ENCODE peak calls at places on chromosome 21, in seven cellular contexts. C is fibroblast of lung, I is SK-N-SH, H is H9, Y is body of pancreas, R is heart right ventricle, E is uterus. S is an unnamed sample. For H3K4me1, the result is how much of the 10 kb centered on the place peaks cover.

GRCh38 chr21:35932232-35932911 is 128.0 kb downstream of the SETD4 start:
- DNase-seq in C (peak), I (no peak), H (no peak), Y (peak), R (peak), E (peak), S (peak)

GRCh38 chr21:29181799-29182470 is 51.5 kb downstream of the MAP3K7CL start:
- DNase-seq in C (peak), I (no peak), H (no peak), Y (no peak), R (no peak), E (no peak), S (no peak)

GRCh38 chr21:25133939-25134338 is 473.3 kb downstream of the MRPL39 start:
- DNase-seq in C (no peak), I (no peak), H (no peak), Y (no peak), R (no peak), E (no peak), S (no peak)

GRCh38 chr21:17931080-17931479 is 111.9 kb upstream of the C21orf91 start:
- DNase-seq in C (no peak), I (peak), H (no peak), Y (no peak), R (no peak), E (no peak), S (no peak)

GRCh38 chr21:33661146-33661545 is 18.8 kb downstream of the ITSN1 start:
- DNase-seq in C (no peak), I (no peak), H (no peak), Y (no peak), R (no peak), E (no peak), S (no peak)

GRCh38 chr21:43917515-43918384 is 52.7 kb downstream of the AGPAT3 start:
- DNase-seq in C (no peak), I (no peak), H (no peak), Y (no peak), R (no peak), E (no peak), S (no peak)

GRCh38 chr21:36330904-36331303 is 10.9 kb downstream of the MORC3 start:
- DNase-seq in C (peak), I (peak), H (no peak), Y (peak), R (peak), E (peak), S (no peak)

GRCh38 chr21:27196651-27197050 is 229.8 kb upstream of the ADAMTS5 start:
- DNase-seq in C (peak), I (no peak), H (no peak), Y (no peak), R (no peak), E (no peak), S (no peak)

GRCh38 chr21:35674895-35675470 is 385.3 kb downstream of the SETD4 start:
- DNase-seq in C (no peak), I (no peak), H (no peak), Y (peak), R (no peak), E (no peak), S (no peak)

GRCh38 chr21:37153193-37153934 is 80.3 kb downstream of the TTC3 start:
- DNase-seq in C (peak), I (no peak), H (no peak), Y (no peak), R (no peak), E (peak), S (no peak)

GRCh38 chr21:27301216-27301615 is 334.3 kb upstream of the ADAMTS5 start:
- DNase-seq in C (peak), I (no peak), H (no peak), Y (no peak), R (no peak), E (no peak), S (no peak)

GRCh38 chr21:32826317-32827167 is 55.0 kb upstream of the PAXBP1 start:
- DNase-seq in C (peak), I (peak), H (peak), Y (peak), R (peak), E (peak), S (no peak)

GRCh38 chr21:28436286-28436932 is 556.3 kb downstream of the LTN1 start:
- DNase-seq in C (peak), I (no peak), H (no peak), Y (no peak), R (no peak), E (peak), S (no peak)

GRCh38 chr21:21828130-21828529 is 829.9 kb downstream of the NCAM2 start:
- DNase-seq in C (no peak), I (no peak), H (no peak), Y (no peak), R (no peak), E (no peak), S (no peak)

GRCh38 chr21:27476696-27477095 is 509.8 kb upstream of the ADAMTS5 start:
- DNase-seq in C (peak), I (peak), H (no peak), Y (no peak), R (no peak), E (no peak), S (no peak)

GRCh38 chr21:31284797-31285397 is 59.2 kb downstream of the TIAM1 start:
- DNase-seq in C (peak), I (no peak), H (no peak), Y (no peak), R (no peak), E (no peak), S (no peak)

GRCh38 chr21:36825683-36826082 is 126.8 kb downstream of the SIM2 start:
- DNase-seq in C (no peak), I (no peak), H (no peak), Y (no peak), R (no peak), E (no peak), S (no peak)

GRCh38 chr21:37225440-37225839 is 41.7 kb downstream of the VPS26C start:
- DNase-seq in C (no peak), I (no peak), H (no peak), Y (no peak), R (no peak), E (no peak), S (no peak)

GRCh38 chr21:32917392-32918135 is 108.2 kb upstream of the OLIG2 start:
- DNase-seq in C (no peak), I (no peak), H (no peak), Y (no peak), R (no peak), E (no peak), S (no peak)

GRCh38 chr21:26715878-26716506 is 129.2 kb downstream of the ADAMTS1 start:
- DNase-seq in C (peak), I (peak), H (peak), Y (peak), R (peak), E (peak), S (no peak)

GRCh38 chr21:33007747-33008146 is 18.0 kb upstream of the OLIG2 start:
- DNase-seq in C (no peak), I (no peak), H (no peak), Y (no peak), R (no peak), E (no peak), S (no peak)

GRCh38 chr21:18403685-18404084 is at the start of gene TMPRSS15:
- DNase-seq in C (no peak), I (no peak), H (no peak), Y (no peak), R (no peak), E (no peak), S (no peak)

GRCh38 chr21:30326390-30326789 is 6.3 kb upstream of the KRTAP26-1 start:
- DNase-seq in C (no peak), I (no peak), H (no peak), Y (no peak), R (no peak), E (no peak), S (no peak)

GRCh38 chr21:29121759-29122158 is 8.7 kb upstream of the MAP3K7CL start:
- DNase-seq in C (no peak), I (no peak), H (no peak), Y (no peak), R (no peak), E (no peak), S (no peak)

GRCh38 chr21:28636988-28637691 is 355.5 kb downstream of the LTN1 start:
- DNase-seq in C (peak), I (no peak), H (no peak), Y (no peak), R (no peak), E (no peak), S (no peak)

GRCh38 chr21:31665397-31665796 is 5.9 kb downstream of the SOD1 start:
- DNase-seq in C (no peak), I (no peak), H (peak), Y (no peak), R (no peak), E (no peak), S (no peak)

GRCh38 chr21:14482165-14482564 is 64.0 kb downstream of the SAMSN1 start:
- DNase-seq in C (no peak), I (no peak), H (no peak), Y (no peak), R (no peak), E (no peak), S (no peak)

GRCh38 chr21:34592573-34592972 is 22.3 kb downstream of the RCAN1 start:
- DNase-seq in C (no peak), I (no peak), H (no peak), Y (no peak), R (no peak), E (no peak), S (no peak)

GRCh38 chr21:17730782-17731181 is 88.4 kb downstream of the C21orf91 start:
- DNase-seq in C (no peak), I (no peak), H (no peak), Y (no peak), R (no peak), E (no peak), S (no peak)

GRCh38 chr21:39788383-39788782 is 43.4 kb downstream of the IGSF5 start:
- DNase-seq in C (peak), I (peak), H (peak), Y (peak), R (peak), E (peak), S (no peak)

GRCh38 chr21:45251635-45252447 is 35.9 kb downstream of the POFUT2 start:
- DNase-seq in C (no peak), I (no peak), H (peak), Y (no peak), R (no peak), E (no peak), S (no peak)

GRCh38 chr21:45252448-45252925 is 35.2 kb downstream of the POFUT2 start:
- DNase-seq in C (no peak), I (no peak), H (peak), Y (no peak), R (no peak), E (no peak), S (no peak)

GRCh38 chr21:45249626-45250025 is 38.1 kb downstream of the POFUT2 start:
- DNase-seq in C (no peak), I (no peak), H (no peak), Y (no peak), R (no peak), E (no peak), S (no peak)

GRCh38 chr21:45250272-45250671 is 37.4 kb downstream of the POFUT2 start:
- DNase-seq in C (no peak), I (no peak), H (no peak), Y (no peak), R (no peak), E (no peak), S (no peak)

DNA sequence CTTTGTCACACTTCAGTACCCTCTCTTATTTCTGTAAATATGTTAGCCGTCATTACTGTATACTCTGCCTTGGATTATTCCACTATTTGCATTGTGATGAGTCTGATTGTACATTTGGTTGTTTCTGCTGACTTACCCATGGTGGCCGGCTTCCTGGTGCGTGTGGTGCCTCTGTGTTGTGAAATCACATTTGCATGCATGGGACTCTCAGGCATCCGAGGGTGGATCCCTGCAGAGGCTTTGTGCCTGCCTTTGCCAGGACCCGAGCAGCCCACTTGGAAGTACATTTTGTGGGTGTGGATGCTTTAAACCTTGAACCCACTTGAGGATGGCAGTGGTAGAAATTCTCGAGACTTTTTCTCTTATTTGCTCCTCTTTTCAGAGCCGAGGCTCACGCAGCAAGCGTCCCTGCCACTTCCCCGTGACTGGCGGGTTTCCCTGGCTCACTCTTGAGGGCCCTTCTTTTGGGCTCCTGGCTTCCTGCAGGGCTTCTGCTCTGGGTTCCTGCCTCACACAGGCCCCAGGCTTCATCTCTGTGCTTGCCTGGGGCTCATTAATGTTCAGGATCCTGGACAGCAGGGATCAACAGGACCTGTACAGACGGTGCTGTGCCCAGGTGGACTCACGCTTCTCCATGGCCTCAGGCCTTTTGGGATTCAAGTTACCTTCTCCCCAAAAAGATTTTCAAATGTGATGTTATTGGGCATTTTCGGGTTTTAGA is 36.6 kb downstream of the POFUT2 start:
- DNase-seq in C (no peak), I (peak), H (no peak), Y (no peak), R (no peak), E (no peak), S (no peak)
- H3K4me1 ChIP-seq in C (under half), I (under half), H (under half), Y (under half), R (under half), E (under half), S (under half)

DNA sequence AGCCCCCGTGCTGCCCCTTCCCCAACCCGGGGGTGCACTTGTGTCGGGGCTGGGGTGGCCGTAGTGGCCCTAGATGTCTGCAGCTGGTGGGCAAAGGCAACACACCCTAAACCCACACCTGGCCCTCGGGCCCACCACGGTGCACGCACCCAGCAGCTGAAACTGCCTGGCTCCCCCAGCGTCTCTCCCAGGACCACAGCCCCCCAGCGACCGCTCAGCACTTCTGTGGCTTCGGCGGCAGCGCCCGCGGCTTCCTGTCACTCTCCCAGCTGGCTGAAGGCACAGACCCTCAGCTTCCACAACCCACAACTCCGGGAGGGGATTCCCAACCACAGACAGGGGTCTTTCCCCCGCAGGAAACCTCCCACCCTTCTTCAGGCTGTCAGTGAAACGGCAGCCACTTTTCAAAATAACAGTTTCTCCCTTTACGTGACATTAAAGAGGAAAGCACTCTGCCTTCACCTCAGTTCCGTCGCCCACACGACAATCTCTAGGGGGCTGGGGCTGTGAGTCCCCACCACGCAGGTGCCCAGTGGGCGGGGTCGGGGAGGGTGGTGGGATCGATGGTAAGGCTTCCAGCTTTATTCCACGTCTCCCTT is 40.7 kb upstream of the COL6A2 start:
- DNase-seq in C (no peak), I (no peak), H (peak), Y (no peak), R (no peak), E (peak), S (peak)
- H3K4me1 ChIP-seq in C (half or more), I (under half), H (under half), Y (under half), R (under half), E (under half), S (under half)

GRCh38 chr21:15731243-15731613 is 1.4 kb downstream of the USP25 start:
- DNase-seq in C (peak), I (no peak), H (no peak), Y (no peak), R (no peak), E (no peak), S (no peak)

GRCh38 chr21:15730484-15731242 is 881 bp downstream of the USP25 start:
- DNase-seq in C (peak), I (no peak), H (no peak), Y (no peak), R (peak), E (no peak), S (no peak)

GRCh38 chr21:15732290-15732995 is 2.7 kb downstream of the USP25 start:
- DNase-seq in C (peak), I (no peak), H (no peak), Y (no peak), R (no peak), E (no peak), S (no peak)

GRCh38 chr21:15735409-15735808 is 5.6 kb downstream of the USP25 start:
- DNase-seq in C (no peak), I (no peak), H (no peak), Y (no peak), R (no peak), E (no peak), S (no peak)

GRCh38 chr21:15732996-15733329 is 3.2 kb downstream of the USP25 start:
- DNase-seq in C (no peak), I (no peak), H (no peak), Y (no peak), R (no peak), E (no peak), S (no peak)
- H3K4me1 ChIP-seq in C (under half), I (under half), H (under half), Y (under half), R (under half), E (under half), S (under half)

GRCh38 chr21:42465008-42465878 is 30.8 kb downstream of the RSPH1 start:
- DNase-seq in C (no peak), I (no peak), H (no peak), Y (peak), R (no peak), E (no peak), S (no peak)

GRCh38 chr21:42461185-42461520 is 34.9 kb downstream of the RSPH1 start:
- DNase-seq in C (no peak), I (no peak), H (no peak), Y (no peak), R (no peak), E (no peak), S (no peak)

GRCh38 chr21:42466700-42467612 is 29.1 kb downstream of the RSPH1 start:
- DNase-seq in C (peak), I (no peak), H (peak), Y (peak), R (no peak), E (no peak), S (no peak)

GRCh38 chr21:42461881-42462877 is 33.8 kb downstream of the RSPH1 start:
- DNase-seq in C (no peak), I (no peak), H (peak), Y (peak), R (no peak), E (no peak), S (no peak)

GRCh38 chr21:42463861-42464515 is 32.0 kb downstream of the RSPH1 start:
- DNase-seq in C (peak), I (no peak), H (peak), Y (peak), R (peak), E (no peak), S (no peak)
- H3K4me1 ChIP-seq in C (under half), I (under half), H (under half), Y (half or more), R (under half), E (under half), S (under half)

DNA sequence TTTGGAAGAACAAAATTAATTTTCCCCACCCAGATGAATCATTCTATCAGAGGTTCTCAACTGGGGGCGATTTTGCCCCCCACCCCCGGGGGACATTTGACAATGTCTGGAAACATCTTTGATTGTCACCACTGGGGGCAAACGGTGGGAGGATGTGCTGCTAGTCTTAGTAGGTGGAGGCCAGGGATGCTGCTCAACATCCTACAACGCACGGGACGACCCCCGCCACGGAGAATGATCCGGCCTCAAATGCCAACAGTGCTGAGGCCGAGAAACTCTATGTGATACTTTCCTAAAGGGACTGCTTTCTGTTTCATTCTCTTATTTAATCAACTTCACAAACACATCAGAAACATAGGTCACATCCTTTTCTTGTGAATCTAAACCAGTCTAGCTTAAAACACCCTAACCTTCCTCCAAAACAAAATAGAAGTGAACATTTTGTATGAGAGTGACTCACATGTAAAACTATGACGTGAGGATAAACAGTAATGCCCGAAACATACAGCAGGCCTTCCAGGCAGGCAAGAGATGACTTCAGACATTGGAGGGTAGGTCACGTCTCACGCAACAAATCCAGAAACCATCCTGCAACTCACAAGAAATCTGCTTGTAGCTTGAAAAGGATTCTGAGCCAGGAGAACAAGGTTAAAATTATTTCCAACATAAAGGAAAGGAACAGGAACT is 37.2 kb upstream of the ETS2 start:
- DNase-seq in C (peak), I (no peak), H (no peak), Y (no peak), R (no peak), E (no peak), S (no peak)
- H3K4me1 ChIP-seq in C (under half), I (under half), H (under half), Y (under half), R (under half), E (under half), S (under half)

DNA sequence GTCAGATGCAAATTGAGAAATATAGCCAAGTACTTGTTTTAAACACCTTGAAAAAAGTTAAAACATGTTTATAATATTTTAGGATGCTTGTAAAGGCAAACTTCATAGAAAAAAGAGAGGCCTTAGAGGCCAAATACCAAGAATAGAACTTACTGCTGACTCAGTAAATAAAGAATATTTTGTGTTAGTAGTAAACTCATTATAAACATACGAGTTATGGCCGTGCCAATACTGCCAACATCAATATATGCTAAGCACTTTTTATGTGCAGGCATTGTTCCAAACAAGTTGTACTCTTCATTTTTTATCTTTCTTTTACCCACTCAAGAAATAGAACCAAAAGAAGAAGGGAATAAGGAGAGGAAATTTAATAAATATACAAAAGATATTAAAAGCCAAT is 705.9 kb upstream of the NCAM2 start:
- DNase-seq in C (no peak), I (no peak), H (no peak), Y (no peak), R (no peak), E (no peak), S (no peak)
- H3K4me1 ChIP-seq in C (under half), I (under half), H (under half), Y (under half), R (under half), E (under half), S (under half)

DNA sequence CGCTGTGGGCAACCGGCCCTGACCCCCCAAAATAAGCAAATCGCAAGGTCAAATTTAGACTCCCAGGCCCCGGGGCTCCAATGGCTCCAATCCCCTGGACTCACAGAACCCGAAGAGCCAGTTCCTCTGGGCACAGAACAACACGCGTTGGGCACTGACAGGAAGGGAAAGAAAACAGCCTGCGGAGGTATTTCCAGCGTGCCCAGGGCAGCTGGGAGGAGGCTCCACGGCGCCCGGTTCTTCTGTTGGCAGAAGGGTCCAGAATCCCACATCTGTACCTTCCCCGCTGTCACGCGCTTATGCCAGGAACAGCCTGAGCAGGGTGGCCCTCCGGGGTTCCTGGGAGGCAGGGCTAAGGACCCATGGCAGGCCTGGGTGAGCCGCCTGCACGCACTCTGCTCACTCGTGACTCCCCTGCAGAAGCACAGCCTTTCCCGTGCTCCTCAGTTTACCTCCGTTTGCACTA is 85.5 kb downstream of the RIPK4 start:
- DNase-seq in C (no peak), I (no peak), H (no peak), Y (peak), R (no peak), E (no peak), S (no peak)
- H3K4me1 ChIP-seq in C (under half), I (under half), H (under half), Y (half or more), R (under half), E (under half), S (under half)

S was measured in gastrocnemius medialis.